ENCODE peak calls at places on chromosomes 7 and 10, in eight cellular contexts. F is esophagus muscularis mucosa, W is IMR-90, K is body of pancreas, J is ovary, D is neural progenitor cell, O is GM23248, R is GM23338. A is an unnamed sample.

GRCh38 chr10:110918633-110919348 is at the start of gene BBIP1:
- DNase-seq in F (peak; percentile 99), W (peak; percentile 100), K (no peak), J (peak; percentile 95), D (no peak), O (peak; percentile 100), R (no peak), A (no peak)

GRCh38 chr7:140031364-140031763 is 31.4 kb downstream of the PARP12 start:
- DNase-seq in F (no peak), W (no peak), K (no peak), J (no peak), D (no peak), O (no peak), R (no peak), A (no peak)

GRCh38 chr10:119896061-119896655 is 3.6 kb downstream of the SEC23IP start:
- DNase-seq in F (no peak), W (peak; percentile 95), K (peak; percentile 34), J (no peak), D (no peak), O (peak; percentile 90), R (no peak), A (no peak)

GRCh38 chr10:42638821-42639270 is 476 bp upstream of the ZNF33B start:
- DNase-seq in F (no peak), W (no peak), K (no peak), J (no peak), D (no peak), O (no peak), R (no peak), A (no peak)

GRCh38 chr7:27073066-27073465 is 22.7 kb downstream of the HOXA1 start:
- DNase-seq in F (no peak), W (no peak), K (no peak), J (no peak), D (no peak), O (no peak), R (no peak), A (no peak)

GRCh38 chr10:79269443-79269842 is 77.8 kb upstream of the PPIF start:
- DNase-seq in F (no peak), W (no peak), K (no peak), J (no peak), D (peak; percentile 15), O (no peak), R (no peak), A (no peak)

GRCh38 chr7:142030294-142030693 is 34.6 kb downstream of the MGAM start:
- DNase-seq in F (no peak), W (no peak), K (no peak), J (no peak), D (peak; percentile 7), O (peak; percentile 65), R (peak; percentile 24), A (no peak)

GRCh38 chr10:89233033-89233432 is 18.5 kb downstream of the LIPA start:
- DNase-seq in F (no peak), W (no peak), K (no peak), J (no peak), D (no peak), O (no peak), R (no peak), A (no peak)

GRCh38 chr7:2032876-2033407 is 199.8 kb downstream of the MAD1L1 start:
- DNase-seq in F (no peak), W (no peak), K (no peak), J (no peak), D (no peak), O (no peak), R (no peak), A (peak; percentile 49)

GRCh38 chr7:139867847-139868246 is 38.8 kb downstream of the TBXAS1 start:
- DNase-seq in F (no peak), W (no peak), K (no peak), J (no peak), D (no peak), O (no peak), R (no peak), A (no peak)

GRCh38 chr7:105136221-105136620 is 122.2 kb downstream of the KMT2E start:
- DNase-seq in F (no peak), W (no peak), K (no peak), J (no peak), D (peak; percentile 18), O (peak; percentile 32), R (peak; percentile 39), A (no peak)

GRCh38 chr10:28054211-28054888 is 55.5 kb upstream of the ODAD2 start:
- DNase-seq in F (no peak), W (peak; percentile 98), K (no peak), J (no peak), D (no peak), O (peak; percentile 94), R (no peak), A (peak; percentile 31)

GRCh38 chr10:118950190-118950658 is 79.3 kb upstream of the NANOS1 start:
- DNase-seq in F (no peak), W (no peak), K (no peak), J (no peak), D (no peak), O (peak; percentile 40), R (no peak), A (no peak)

GRCh38 chr7:70446448-70447143 is 685.3 kb upstream of the GALNT17 start:
- DNase-seq in F (no peak), W (no peak), K (no peak), J (no peak), D (peak; percentile 36), O (no peak), R (no peak), A (no peak)

GRCh38 chr7:141889323-141889722 is 26.9 kb upstream of the OR9A4 start:
- DNase-seq in F (no peak), W (no peak), K (no peak), J (no peak), D (no peak), O (no peak), R (no peak), A (no peak)

GRCh38 chr10:52276163-52276562 is 37.9 kb upstream of the DKK1 start:
- DNase-seq in F (no peak), W (no peak), K (no peak), J (no peak), D (no peak), O (no peak), R (no peak), A (no peak)

GRCh38 chr7:99167072-99167471 is 23.2 kb upstream of the SMURF1 start:
- DNase-seq in F (no peak), W (no peak), K (no peak), J (no peak), D (no peak), O (no peak), R (no peak), A (no peak)

GRCh38 chr10:4291995-4292394 is 507.0 kb upstream of the KLF6 start:
- DNase-seq in F (peak; percentile 53), W (no peak), K (no peak), J (no peak), D (no peak), O (peak; percentile 15), R (no peak), A (no peak)

GRCh38 chr7:98323597-98324322 is 42.3 kb downstream of the BRI3 start:
- DNase-seq in F (no peak), W (peak; percentile 31), K (no peak), J (no peak), D (peak; percentile 82), O (peak; percentile 24), R (peak; percentile 80), A (peak; percentile 41)

DNA sequence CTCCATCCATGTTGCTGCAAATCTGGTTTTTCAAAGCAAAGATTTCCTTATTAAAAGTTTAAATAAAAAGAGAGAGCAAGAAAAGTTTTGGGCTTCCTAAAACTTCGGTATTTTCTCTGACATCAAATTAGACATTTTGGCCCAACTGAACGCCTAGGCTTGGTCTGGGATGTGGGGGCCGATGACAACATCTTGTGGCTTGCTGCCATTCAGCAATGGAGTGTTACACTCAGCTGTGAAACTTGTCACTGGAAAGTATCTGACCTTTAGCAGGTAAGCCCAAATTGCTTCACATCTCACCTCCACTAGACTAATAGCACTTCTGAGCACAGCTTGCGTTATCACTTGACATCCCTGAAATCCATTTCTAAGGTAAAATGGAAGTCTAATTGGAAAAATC is 320.6 kb downstream of the GATA3 start:
- DNase-seq in F (no peak), W (no peak), K (no peak), J (no peak), D (no peak), O (no peak), R (no peak), A (no peak)
- H3K4me3 ChIP-seq in F (no peak overlapping the region), W (no peak overlapping the region), K (no peak overlapping the region), J (no peak overlapping the region), D (no peak overlapping the region), O (no peak overlapping the region), R (no peak overlapping the region), A (no peak overlapping the region)

DNA sequence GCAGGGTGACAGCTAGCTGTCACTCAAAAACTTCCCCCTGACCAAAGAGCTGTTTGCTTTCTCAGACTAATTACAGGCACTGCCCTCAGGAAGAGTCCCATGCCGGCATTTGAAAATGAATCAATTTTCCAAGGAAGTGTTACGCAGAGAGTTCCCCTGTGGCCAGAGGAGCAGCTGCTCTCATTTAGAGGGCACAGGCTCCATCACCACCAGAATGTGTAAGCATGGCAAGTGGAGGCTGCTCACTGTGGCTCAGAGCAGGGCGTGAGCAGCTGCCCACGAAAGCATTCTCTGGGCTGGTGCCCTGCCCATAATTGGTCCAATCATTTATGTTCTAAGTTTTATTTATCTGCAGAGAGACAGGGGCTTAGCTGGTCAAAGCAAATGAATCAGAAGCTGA is 202.2 kb downstream of the RAMP3 start:
- DNase-seq in F (no peak), W (no peak), K (no peak), J (no peak), D (no peak), O (no peak), R (no peak), A (no peak)
- H3K27me3 ChIP-seq in F (no peaks in the 10 kb centered on the region), W (no peaks in the 10 kb centered on the region), K (no peaks in the 10 kb centered on the region), J (no peaks in the 10 kb centered on the region), D (no peaks in the 10 kb centered on the region), O (no peaks in the 10 kb centered on the region), R (no peaks in the 10 kb centered on the region), A (no peaks in the 10 kb centered on the region)

GRCh38 chr7:151708610-151709009 is 168.3 kb downstream of the PRKAG2 start:
- DNase-seq in F (no peak), W (no peak), K (no peak), J (no peak), D (no peak), O (no peak), R (no peak), A (no peak)
- H3K27ac ChIP-seq in F (no peak overlapping the region), W (no peak overlapping the region), K (no peak overlapping the region), J (no peak overlapping the region), D (no peak overlapping the region), O (no peak overlapping the region), R (no peak overlapping the region), A (no peak overlapping the region)

GRCh38 chr7:100210803-100211202 is 8.9 kb upstream of the PVRIG start:
- DNase-seq in F (no peak), W (no peak), K (no peak), J (no peak), D (no peak), O (no peak), R (no peak), A (no peak)

GRCh38 chr7:100212631-100213286 is 7.0 kb upstream of the PVRIG start:
- DNase-seq in F (no peak), W (no peak), K (no peak), J (no peak), D (no peak), O (no peak), R (no peak), A (no peak)

GRCh38 chr7:100211342-100211780 is 8.4 kb upstream of the PVRIG start:
- DNase-seq in F (no peak), W (no peak), K (no peak), J (peak; percentile 3), D (no peak), O (no peak), R (no peak), A (no peak)

GRCh38 chr7:100209493-100209892 is 10.3 kb upstream of the PVRIG start:
- DNase-seq in F (no peak), W (no peak), K (no peak), J (no peak), D (no peak), O (no peak), R (no peak), A (no peak)

GRCh38 chr7:100208911-100209408 is 10.8 kb upstream of the PVRIG start:
- DNase-seq in F (no peak), W (no peak), K (no peak), J (no peak), D (no peak), O (no peak), R (peak; percentile 46), A (no peak)
- H3K4me3 ChIP-seq in F (no peak overlapping the region), W (no peak overlapping the region), K (no peak overlapping the region), J (no peak overlapping the region), D (no peak overlapping the region), O (no peak overlapping the region), R (no peak overlapping the region), A (no peak overlapping the region)